ENCODE peak calls at places on chromosomes 2 and 18, in six cellular contexts. One of them, this sample, is unnamed. For H3K36me3, the result is how much of the 10 kb centered on the place peaks cover.

GRCh38 chr2:75100011-75100680 is 99.2 kb downstream of the TACR1 start:
- DNase-seq in transverse colon: no peak
- DNase-seq in upper lobe of right lung: no peak
- DNase-seq in heart left ventricle: no peak
- DNase-seq in right lobe of liver: no peak
- DNase-seq in left ventricle myocardium inferior: no peak
- DNase-seq in this sample: peak

GRCh38 chr2:48944961-48945360 is 189.4 kb upstream of the LHCGR start:
- DNase-seq in transverse colon: no peak
- DNase-seq in upper lobe of right lung: no peak
- DNase-seq in heart left ventricle: no peak
- DNase-seq in right lobe of liver: no peak
- DNase-seq in left ventricle myocardium inferior: no peak
- DNase-seq in this sample: peak

GRCh38 chr2:45000921-45001628 is 8.2 kb downstream of the SIX2 start:
- DNase-seq in transverse colon: no peak
- DNase-seq in upper lobe of right lung: no peak
- DNase-seq in heart left ventricle: peak
- DNase-seq in right lobe of liver: no peak
- DNase-seq in left ventricle myocardium inferior: no peak
- DNase-seq in this sample: peak

GRCh38 chr2:171864357-171864985 is 29.6 kb downstream of the SLC25A12 start:
- DNase-seq in transverse colon: no peak
- DNase-seq in upper lobe of right lung: no peak
- DNase-seq in heart left ventricle: peak
- DNase-seq in right lobe of liver: no peak
- DNase-seq in left ventricle myocardium inferior: no peak
- DNase-seq in this sample: no peak

GRCh38 chr18:55047546-55047945 is 88.3 kb upstream of the CCDC68 start:
- DNase-seq in transverse colon: no peak
- DNase-seq in upper lobe of right lung: no peak
- DNase-seq in heart left ventricle: no peak
- DNase-seq in right lobe of liver: no peak
- DNase-seq in left ventricle myocardium inferior: no peak
- DNase-seq in this sample: no peak

GRCh38 chr2:9570182-9571060 is 14.8 kb upstream of the ADAM17 start:
- DNase-seq in transverse colon: no peak
- DNase-seq in upper lobe of right lung: no peak
- DNase-seq in heart left ventricle: no peak
- DNase-seq in right lobe of liver: no peak
- DNase-seq in left ventricle myocardium inferior: no peak
- DNase-seq in this sample: no peak

GRCh38 chr2:177711472-177712276 is 319.1 kb downstream of the AGPS start:
- DNase-seq in transverse colon: no peak
- DNase-seq in upper lobe of right lung: peak
- DNase-seq in heart left ventricle: no peak
- DNase-seq in right lobe of liver: no peak
- DNase-seq in left ventricle myocardium inferior: no peak
- DNase-seq in this sample: no peak

GRCh38 chr2:175847128-175847527 is 154.9 kb downstream of the LNPK start:
- DNase-seq in transverse colon: no peak
- DNase-seq in upper lobe of right lung: no peak
- DNase-seq in heart left ventricle: no peak
- DNase-seq in right lobe of liver: no peak
- DNase-seq in left ventricle myocardium inferior: no peak
- DNase-seq in this sample: no peak

GRCh38 chr2:208083807-208084206 is 40.5 kb downstream of the CRYGD start:
- DNase-seq in transverse colon: no peak
- DNase-seq in upper lobe of right lung: no peak
- DNase-seq in heart left ventricle: no peak
- DNase-seq in right lobe of liver: no peak
- DNase-seq in left ventricle myocardium inferior: no peak
- DNase-seq in this sample: no peak

GRCh38 chr2:239807568-239807967 is 217.6 kb downstream of the NDUFA10 start:
- DNase-seq in transverse colon: no peak
- DNase-seq in upper lobe of right lung: no peak
- DNase-seq in heart left ventricle: no peak
- DNase-seq in right lobe of liver: peak
- DNase-seq in left ventricle myocardium inferior: no peak
- DNase-seq in this sample: no peak

GRCh38 chr2:133849341-133849740 is 281.1 kb upstream of the NCKAP5 start:
- DNase-seq in transverse colon: no peak
- DNase-seq in upper lobe of right lung: no peak
- DNase-seq in heart left ventricle: no peak
- DNase-seq in right lobe of liver: no peak
- DNase-seq in left ventricle myocardium inferior: no peak
- DNase-seq in this sample: no peak

GRCh38 chr18:13254971-13255927 is 36.7 kb downstream of the LDLRAD4 start:
- DNase-seq in transverse colon: no peak
- DNase-seq in upper lobe of right lung: peak
- DNase-seq in heart left ventricle: no peak
- DNase-seq in right lobe of liver: peak
- DNase-seq in left ventricle myocardium inferior: no peak
- DNase-seq in this sample: no peak

GRCh38 chr2:66344087-66344663 is 90.8 kb upstream of the MEIS1 start:
- DNase-seq in transverse colon: no peak
- DNase-seq in upper lobe of right lung: no peak
- DNase-seq in heart left ventricle: no peak
- DNase-seq in right lobe of liver: no peak
- DNase-seq in left ventricle myocardium inferior: no peak
- DNase-seq in this sample: no peak

GRCh38 chr2:132256251-132256902 is 94.6 kb upstream of the ANKRD30BL start:
- DNase-seq in transverse colon: no peak
- DNase-seq in upper lobe of right lung: no peak
- DNase-seq in heart left ventricle: no peak
- DNase-seq in right lobe of liver: peak
- DNase-seq in left ventricle myocardium inferior: no peak
- DNase-seq in this sample: peak

GRCh38 chr2:39913648-39914456 is 134.8 kb upstream of the THUMPD2 start:
- DNase-seq in transverse colon: no peak
- DNase-seq in upper lobe of right lung: no peak
- DNase-seq in heart left ventricle: no peak
- DNase-seq in right lobe of liver: no peak
- DNase-seq in left ventricle myocardium inferior: no peak
- DNase-seq in this sample: peak

GRCh38 chr2:170073288-170073687 is 104.7 kb upstream of the MYO3B start:
- DNase-seq in transverse colon: peak
- DNase-seq in upper lobe of right lung: no peak
- DNase-seq in heart left ventricle: peak
- DNase-seq in right lobe of liver: no peak
- DNase-seq in left ventricle myocardium inferior: peak
- DNase-seq in this sample: peak

GRCh38 chr18:48813833-48814489 is 136.8 kb downstream of the SMAD7 start:
- DNase-seq in transverse colon: peak
- DNase-seq in upper lobe of right lung: peak
- DNase-seq in heart left ventricle: no peak
- DNase-seq in right lobe of liver: peak
- DNase-seq in left ventricle myocardium inferior: peak
- DNase-seq in this sample: peak

GRCh38 chr2:126244937-126245336 is 411.0 kb upstream of the GYPC start:
- DNase-seq in transverse colon: peak
- DNase-seq in upper lobe of right lung: no peak
- DNase-seq in heart left ventricle: peak
- DNase-seq in right lobe of liver: no peak
- DNase-seq in left ventricle myocardium inferior: no peak
- DNase-seq in this sample: no peak

GRCh38 chr2:239365782-239366435 is 34.9 kb downstream of the HDAC4 start:
- DNase-seq in transverse colon: no peak
- DNase-seq in upper lobe of right lung: no peak
- DNase-seq in heart left ventricle: no peak
- DNase-seq in right lobe of liver: no peak
- DNase-seq in left ventricle myocardium inferior: no peak
- DNase-seq in this sample: no peak

GRCh38 chr2:216216951-216217903 is 108.1 kb downstream of the XRCC5 start:
- DNase-seq in transverse colon: no peak
- DNase-seq in upper lobe of right lung: no peak
- DNase-seq in heart left ventricle: no peak
- DNase-seq in right lobe of liver: no peak
- DNase-seq in left ventricle myocardium inferior: no peak
- DNase-seq in this sample: peak

GRCh38 chr2:55047677-55048299 is 2.5 kb downstream of the RTN4 start:
- DNase-seq in transverse colon: no peak
- DNase-seq in upper lobe of right lung: no peak
- DNase-seq in heart left ventricle: no peak
- DNase-seq in right lobe of liver: no peak
- DNase-seq in left ventricle myocardium inferior: no peak
- DNase-seq in this sample: peak

GRCh38 chr2:10884530-10885478 is 26.9 kb upstream of the KCNF1 start:
- DNase-seq in transverse colon: no peak
- DNase-seq in upper lobe of right lung: no peak
- DNase-seq in heart left ventricle: no peak
- DNase-seq in right lobe of liver: no peak
- DNase-seq in left ventricle myocardium inferior: no peak
- DNase-seq in this sample: no peak

GRCh38 chr18:25137133-25137472 is 214.9 kb downstream of the ZNF521 start:
- DNase-seq in transverse colon: no peak
- DNase-seq in upper lobe of right lung: no peak
- DNase-seq in heart left ventricle: no peak
- DNase-seq in right lobe of liver: no peak
- DNase-seq in left ventricle myocardium inferior: no peak
- DNase-seq in this sample: peak

GRCh38 chr2:197558393-197558792 is 42.5 kb downstream of the MOB4 start:
- DNase-seq in transverse colon: no peak
- DNase-seq in upper lobe of right lung: no peak
- DNase-seq in heart left ventricle: no peak
- DNase-seq in right lobe of liver: no peak
- DNase-seq in left ventricle myocardium inferior: no peak
- DNase-seq in this sample: no peak

GRCh38 chr18:79400591-79401381 is 5.1 kb downstream of the NFATC1 start:
- DNase-seq in transverse colon: no peak
- DNase-seq in upper lobe of right lung: peak
- DNase-seq in heart left ventricle: peak
- DNase-seq in right lobe of liver: peak
- DNase-seq in left ventricle myocardium inferior: peak
- DNase-seq in this sample: no peak

GRCh38 chr2:181915096-181915495 is 23.6 kb downstream of the ITPRID2 start:
- DNase-seq in transverse colon: no peak
- DNase-seq in upper lobe of right lung: no peak
- DNase-seq in heart left ventricle: no peak
- DNase-seq in right lobe of liver: no peak
- DNase-seq in left ventricle myocardium inferior: no peak
- DNase-seq in this sample: no peak

GRCh38 chr2:181907005-181907549 is 15.5 kb downstream of the ITPRID2 start:
- DNase-seq in transverse colon: no peak
- DNase-seq in upper lobe of right lung: no peak
- DNase-seq in heart left ventricle: no peak
- DNase-seq in right lobe of liver: no peak
- DNase-seq in left ventricle myocardium inferior: no peak
- DNase-seq in this sample: no peak

GRCh38 chr2:181910028-181910763 is 18.7 kb downstream of the ITPRID2 start:
- DNase-seq in transverse colon: no peak
- DNase-seq in upper lobe of right lung: no peak
- DNase-seq in heart left ventricle: no peak
- DNase-seq in right lobe of liver: no peak
- DNase-seq in left ventricle myocardium inferior: no peak
- DNase-seq in this sample: no peak

GRCh38 chr2:181907635-181908034 is 16.1 kb downstream of the ITPRID2 start:
- DNase-seq in transverse colon: no peak
- DNase-seq in upper lobe of right lung: no peak
- DNase-seq in heart left ventricle: no peak
- DNase-seq in right lobe of liver: no peak
- DNase-seq in left ventricle myocardium inferior: no peak
- DNase-seq in this sample: no peak

GRCh38 chr2:181911830-181912229 is 20.3 kb downstream of the ITPRID2 start:
- DNase-seq in transverse colon: peak
- DNase-seq in upper lobe of right lung: no peak
- DNase-seq in heart left ventricle: no peak
- DNase-seq in right lobe of liver: no peak
- DNase-seq in left ventricle myocardium inferior: no peak
- DNase-seq in this sample: no peak
- H3K36me3 ChIP-seq in transverse colon: under half
- H3K36me3 ChIP-seq in upper lobe of right lung: half or more
- H3K36me3 ChIP-seq in heart left ventricle: under half
- H3K36me3 ChIP-seq in right lobe of liver: under half
- H3K36me3 ChIP-seq in left ventricle myocardium inferior: half or more
- H3K36me3 ChIP-seq in this sample: half or more

GRCh38 chr18:40695526-40695925 is 1259.5 kb upstream of the PIK3C3 start:
- DNase-seq in transverse colon: no peak
- DNase-seq in upper lobe of right lung: no peak
- DNase-seq in heart left ventricle: no peak
- DNase-seq in right lobe of liver: no peak
- DNase-seq in left ventricle myocardium inferior: no peak
- DNase-seq in this sample: no peak

GRCh38 chr18:40692871-40693270 is 1262.2 kb upstream of the PIK3C3 start:
- DNase-seq in transverse colon: no peak
- DNase-seq in upper lobe of right lung: no peak
- DNase-seq in heart left ventricle: no peak
- DNase-seq in right lobe of liver: no peak
- DNase-seq in left ventricle myocardium inferior: no peak
- DNase-seq in this sample: no peak

GRCh38 chr18:40698129-40698528 is 1256.9 kb upstream of the PIK3C3 start:
- DNase-seq in transverse colon: no peak
- DNase-seq in upper lobe of right lung: no peak
- DNase-seq in heart left ventricle: peak
- DNase-seq in right lobe of liver: no peak
- DNase-seq in left ventricle myocardium inferior: no peak
- DNase-seq in this sample: no peak
- TF ChIP-seq CTCF in transverse colon: no peak
- TF ChIP-seq CTCF in upper lobe of right lung: no peak
- TF ChIP-seq CTCF in heart left ventricle: no peak
- TF ChIP-seq CTCF in right lobe of liver: no peak
- TF ChIP-seq CTCF in left ventricle myocardium inferior: no peak
- TF ChIP-seq CTCF in this sample: no peak

DNA sequence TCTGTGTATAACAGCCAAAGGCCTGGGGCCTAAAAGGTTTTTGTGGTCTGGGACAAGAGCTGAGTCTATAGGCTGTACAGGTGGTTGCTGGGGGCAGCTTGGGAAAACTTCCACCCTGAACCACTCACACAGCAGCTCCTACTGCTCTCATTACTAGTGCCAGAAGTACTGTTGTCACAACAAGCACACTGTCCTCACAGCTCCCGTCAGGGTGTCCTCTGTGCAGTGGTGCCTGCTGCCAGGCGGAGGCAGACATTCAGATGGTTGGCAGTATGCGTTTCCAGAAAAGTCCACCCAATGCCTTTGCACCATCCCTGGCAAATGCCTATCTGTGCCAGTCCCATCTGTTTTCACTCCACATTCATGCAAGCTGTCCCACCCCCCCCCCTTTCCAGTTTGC is 58.5 kb downstream of the EPAS1 start:
- DNase-seq in transverse colon: no peak
- DNase-seq in upper lobe of right lung: no peak
- DNase-seq in heart left ventricle: peak
- DNase-seq in right lobe of liver: no peak
- DNase-seq in left ventricle myocardium inferior: no peak
- DNase-seq in this sample: no peak
- H3K36me3 ChIP-seq in transverse colon: under half
- H3K36me3 ChIP-seq in upper lobe of right lung: half or more
- H3K36me3 ChIP-seq in heart left ventricle: half or more
- H3K36me3 ChIP-seq in right lobe of liver: under half
- H3K36me3 ChIP-seq in left ventricle myocardium inferior: half or more
- H3K36me3 ChIP-seq in this sample: half or more

DNA sequence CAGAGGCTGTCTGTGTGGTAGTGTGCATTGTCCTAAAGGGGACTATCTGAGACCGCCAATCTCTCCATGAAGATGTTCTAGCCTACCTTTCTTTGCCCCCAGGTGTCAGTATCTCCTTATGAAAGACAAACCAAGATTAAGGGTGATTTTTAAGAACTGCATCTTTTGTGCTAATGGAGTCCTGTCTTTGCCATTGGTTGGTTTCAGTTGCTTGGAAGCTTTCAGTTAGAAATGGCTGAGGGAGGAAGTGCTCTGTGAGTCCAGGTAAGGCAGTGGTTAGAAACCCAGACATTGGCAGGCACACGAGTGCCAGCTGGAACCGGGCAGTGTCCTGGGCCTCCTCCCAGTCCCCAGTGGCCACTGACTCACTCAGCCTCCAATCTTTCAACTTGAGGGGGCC is 111.3 kb downstream of the DOCK10 start:
- DNase-seq in transverse colon: no peak
- DNase-seq in upper lobe of right lung: no peak
- DNase-seq in heart left ventricle: no peak
- DNase-seq in right lobe of liver: no peak
- DNase-seq in left ventricle myocardium inferior: no peak
- DNase-seq in this sample: no peak
- TF ChIP-seq CTCF in transverse colon: peak
- TF ChIP-seq CTCF in upper lobe of right lung: no peak
- TF ChIP-seq CTCF in heart left ventricle: no peak
- TF ChIP-seq CTCF in right lobe of liver: no peak
- TF ChIP-seq CTCF in left ventricle myocardium inferior: no peak
- TF ChIP-seq CTCF in this sample: no peak

This sample was measured in osteoblast.